ENCODE peak calls at places on chromosome X, in four cellular contexts. Q is stimulated activated CD4-positive, alpha-beta T cell treated with anti-CD3 and anti-CD28 coated beads, TNF-alpha, amount 100 ng/mL, for 1 hour; I is left ventricle myocardium superior; E is cardiac muscle cell. H is an unnamed sample.

GRCh38 chrX:72247206-72247944 is 8.5 kb upstream of the ERCC6L start:
- DNase-seq in Q (no peak), I (no peak), E (peak), H (no peak)

GRCh38 chrX:123422875-123423274 is 238.8 kb downstream of the GRIA3 start:
- DNase-seq in Q (no peak), I (no peak), E (peak), H (peak)

GRCh38 chrX:120642871-120643270 is 13.0 kb upstream of the C1GALT1C1 start:
- DNase-seq in Q (no peak), I (no peak), E (no peak), H (no peak)

GRCh38 chrX:7061429-7061828 is 86.1 kb upstream of the STS start:
- DNase-seq in Q (no peak), I (no peak), E (no peak), H (no peak)

GRCh38 chrX:132676102-132676501 is 187.3 kb upstream of the MBNL3 start:
- DNase-seq in Q (no peak), I (no peak), E (no peak), H (no peak)

GRCh38 chrX:72662020-72662747 is 51.9 kb downstream of the PHKA1 start:
- DNase-seq in Q (no peak), I (no peak), E (no peak), H (no peak)

GRCh38 chrX:53211391-53211978 is 13.5 kb downstream of the KDM5C start:
- DNase-seq in Q (no peak), I (no peak), E (no peak), H (no peak)

GRCh38 chrX:15242899-15243555 is 26.9 kb downstream of the ASB9 start:
- DNase-seq in Q (peak), I (no peak), E (peak), H (peak)

GRCh38 chrX:3549442-3549875 is 164.0 kb downstream of the PRKX start:
- DNase-seq in Q (no peak), I (peak), E (no peak), H (peak)